ENCODE peak calls at places on chromosome 14, in four cellular contexts. One of them, this sample, is unnamed. For H3K36me3, the result is how much of the 10 kb centered on the place peaks cover.

GRCh38 chr14:93723001-93723400 is 65.3 kb downstream of the PRIMA1 start:
- DNase-seq in HepG2: no peak
- DNase-seq in H1: no peak
- DNase-seq in HCT116: no peak
- DNase-seq in this sample: no peak

GRCh38 chr14:101727611-101728010 is 33.9 kb upstream of the PPP2R5C start:
- DNase-seq in HCT116: no peak
- DNase-seq in H1: no peak
- DNase-seq in HepG2: no peak
- DNase-seq in this sample: no peak

GRCh38 chr14:91409991-91410401 is 7.6 kb downstream of the CCDC88C start:
- DNase-seq in HCT116: no peak
- DNase-seq in H1: no peak
- DNase-seq in HepG2: no peak
- DNase-seq in this sample: no peak

GRCh38 chr14:89915114-89915878 is 39.2 kb downstream of the EFCAB11 start:
- DNase-seq in HepG2: peak
- DNase-seq in H1: peak
- DNase-seq in HCT116: peak
- DNase-seq in this sample: peak

GRCh38 chr14:60738843-60739508 is 4.4 kb downstream of the MNAT1 start:
- DNase-seq in HCT116: no peak
- DNase-seq in HepG2: no peak
- DNase-seq in H1: no peak
- DNase-seq in this sample: no peak

GRCh38 chr14:94345344-94346072 is 22.4 kb upstream of the SERPINA6 start:
- DNase-seq in HepG2: peak
- DNase-seq in HCT116: peak
- DNase-seq in H1: no peak
- DNase-seq in this sample: no peak

GRCh38 chr14:76761198-76761848 is at the start of gene VASH1:
- DNase-seq in HCT116: peak
- DNase-seq in H1: peak
- DNase-seq in HepG2: no peak
- DNase-seq in this sample: no peak

GRCh38 chr14:102155150-102155549 is 15.5 kb downstream of the WDR20 start:
- DNase-seq in HCT116: no peak
- DNase-seq in HepG2: peak
- DNase-seq in H1: no peak
- DNase-seq in this sample: no peak

GRCh38 chr14:55160989-55161388 is 30.4 kb downstream of the DLGAP5 start:
- DNase-seq in H1: no peak
- DNase-seq in HepG2: peak
- DNase-seq in HCT116: peak
- DNase-seq in this sample: no peak

GRCh38 chr14:22594156-22594716 is 3.9 kb upstream of the ABHD4 start:
- DNase-seq in HepG2: no peak
- DNase-seq in H1: no peak
- DNase-seq in HCT116: no peak
- DNase-seq in this sample: no peak

GRCh38 chr14:24915958-24916595 is 133.9 kb downstream of the STXBP6 start:
- DNase-seq in HCT116: no peak
- DNase-seq in H1: no peak
- DNase-seq in HepG2: no peak
- DNase-seq in this sample: no peak

GRCh38 chr14:58177125-58177524 is 22.8 kb upstream of the ACTR10 start:
- DNase-seq in HCT116: no peak
- DNase-seq in H1: no peak
- DNase-seq in HepG2: no peak
- DNase-seq in this sample: no peak

GRCh38 chr14:52877628-52878027 is 73.2 kb downstream of the FERMT2 start:
- DNase-seq in H1: no peak
- DNase-seq in HCT116: no peak
- DNase-seq in HepG2: no peak
- DNase-seq in this sample: no peak

GRCh38 chr14:46574236-46574970 is 77.2 kb downstream of the RPL10L start:
- DNase-seq in HCT116: no peak
- DNase-seq in HepG2: no peak
- DNase-seq in H1: no peak
- DNase-seq in this sample: no peak

GRCh38 chr14:52049721-52050588 is 18.9 kb downstream of the NID2 start:
- DNase-seq in HepG2: peak
- DNase-seq in H1: no peak
- DNase-seq in HCT116: no peak
- DNase-seq in this sample: no peak

GRCh38 chr14:90368946-90369721 is 27.7 kb upstream of the CALM1 start:
- DNase-seq in HCT116: peak
- DNase-seq in HepG2: peak
- DNase-seq in H1: no peak
- DNase-seq in this sample: no peak

GRCh38 chr14:100618763-100619320 is 31.6 kb upstream of the BEGAIN start:
- DNase-seq in HCT116: no peak
- DNase-seq in H1: no peak
- DNase-seq in HepG2: no peak
- DNase-seq in this sample: no peak

GRCh38 chr14:62117718-62118164 is 355.5 kb downstream of the SNAPC1 start:
- DNase-seq in HepG2: no peak
- DNase-seq in HCT116: no peak
- DNase-seq in H1: no peak
- DNase-seq in this sample: no peak

GRCh38 chr14:59374048-59374447 is 91.1 kb downstream of the GPR135 start:
- DNase-seq in H1: no peak
- DNase-seq in HCT116: no peak
- DNase-seq in HepG2: peak
- DNase-seq in this sample: no peak

GRCh38 chr14:28344381-28344780 is 422.2 kb upstream of the FOXG1 start:
- DNase-seq in HCT116: no peak
- DNase-seq in HepG2: no peak
- DNase-seq in H1: no peak
- DNase-seq in this sample: no peak

GRCh38 chr14:98953544-98954346 is 318.3 kb downstream of the BCL11B start:
- DNase-seq in H1: peak
- DNase-seq in HepG2: no peak
- DNase-seq in HCT116: no peak
- DNase-seq in this sample: no peak

GRCh38 chr14:102055181-102055901 is 31.5 kb downstream of the HSP90AA1 start:
- DNase-seq in H1: peak
- DNase-seq in HepG2: peak
- DNase-seq in HCT116: no peak
- DNase-seq in this sample: no peak

GRCh38 chr14:55249423-55249822 is 21.8 kb upstream of the FBXO34 start:
- DNase-seq in H1: no peak
- DNase-seq in HCT116: no peak
- DNase-seq in HepG2: no peak
- DNase-seq in this sample: no peak

GRCh38 chr14:59086241-59086899 is 102.1 kb upstream of the DAAM1 start:
- DNase-seq in H1: no peak
- DNase-seq in HepG2: no peak
- DNase-seq in HCT116: no peak
- DNase-seq in this sample: no peak

GRCh38 chr14:96434040-96434439 is 42.1 kb downstream of the AK7 start:
- DNase-seq in HepG2: no peak
- DNase-seq in H1: no peak
- DNase-seq in HCT116: no peak
- DNase-seq in this sample: no peak

GRCh38 chr14:71551291-71551955 is 380.8 kb upstream of the RGS6 start:
- DNase-seq in HCT116: no peak
- DNase-seq in H1: no peak
- DNase-seq in HepG2: no peak
- DNase-seq in this sample: no peak
- TF ChIP-seq YY1 in HCT116: no peak
- TF ChIP-seq YY1 in H1: no peak
- TF ChIP-seq YY1 in HepG2: no peak
- TF ChIP-seq YY1 in this sample: no peak

DNA sequence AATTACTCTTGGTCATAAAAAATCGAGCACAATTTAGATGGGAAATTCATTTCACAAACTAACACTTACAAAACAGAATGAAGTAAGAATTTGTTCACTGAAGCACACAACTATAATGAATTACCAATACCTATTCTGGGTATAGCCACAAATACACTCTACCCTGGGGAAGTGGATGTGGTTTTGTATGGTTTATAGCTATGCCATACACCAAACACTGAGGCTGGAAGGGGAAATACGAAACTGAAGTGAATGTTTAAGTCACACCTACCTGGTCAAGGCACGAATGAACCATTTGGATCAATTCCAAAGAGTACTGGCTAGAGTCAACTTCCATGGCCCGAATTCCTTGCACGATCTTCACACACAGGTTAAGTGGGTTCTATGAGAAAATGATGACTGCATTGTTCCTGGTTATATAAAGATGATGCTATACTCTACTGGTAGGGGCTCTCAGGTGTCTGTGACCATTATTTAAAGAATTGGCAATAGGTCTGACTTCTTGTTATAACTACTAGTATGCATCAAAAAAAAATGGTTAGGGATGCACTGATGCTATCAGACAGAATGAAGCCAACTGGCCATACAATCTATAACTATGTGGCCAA is 12.8 kb downstream of the NEK9 start:
- DNase-seq in HepG2: no peak
- DNase-seq in H1: no peak
- DNase-seq in HCT116: no peak
- DNase-seq in this sample: no peak
- H3K36me3 ChIP-seq in HepG2: half or more
- H3K36me3 ChIP-seq in H1: under half
- H3K36me3 ChIP-seq in HCT116: under half
- H3K36me3 ChIP-seq in this sample: half or more

GRCh38 chr14:70011098-70011497 is 131.9 kb downstream of the SMOC1 start:
- DNase-seq in HepG2: no peak
- DNase-seq in HCT116: no peak
- DNase-seq in H1: no peak
- DNase-seq in this sample: no peak
- TF ChIP-seq YY1 in HepG2: no peak
- TF ChIP-seq YY1 in HCT116: no peak
- TF ChIP-seq YY1 in H1: no peak
- TF ChIP-seq YY1 in this sample: no peak

DNA sequence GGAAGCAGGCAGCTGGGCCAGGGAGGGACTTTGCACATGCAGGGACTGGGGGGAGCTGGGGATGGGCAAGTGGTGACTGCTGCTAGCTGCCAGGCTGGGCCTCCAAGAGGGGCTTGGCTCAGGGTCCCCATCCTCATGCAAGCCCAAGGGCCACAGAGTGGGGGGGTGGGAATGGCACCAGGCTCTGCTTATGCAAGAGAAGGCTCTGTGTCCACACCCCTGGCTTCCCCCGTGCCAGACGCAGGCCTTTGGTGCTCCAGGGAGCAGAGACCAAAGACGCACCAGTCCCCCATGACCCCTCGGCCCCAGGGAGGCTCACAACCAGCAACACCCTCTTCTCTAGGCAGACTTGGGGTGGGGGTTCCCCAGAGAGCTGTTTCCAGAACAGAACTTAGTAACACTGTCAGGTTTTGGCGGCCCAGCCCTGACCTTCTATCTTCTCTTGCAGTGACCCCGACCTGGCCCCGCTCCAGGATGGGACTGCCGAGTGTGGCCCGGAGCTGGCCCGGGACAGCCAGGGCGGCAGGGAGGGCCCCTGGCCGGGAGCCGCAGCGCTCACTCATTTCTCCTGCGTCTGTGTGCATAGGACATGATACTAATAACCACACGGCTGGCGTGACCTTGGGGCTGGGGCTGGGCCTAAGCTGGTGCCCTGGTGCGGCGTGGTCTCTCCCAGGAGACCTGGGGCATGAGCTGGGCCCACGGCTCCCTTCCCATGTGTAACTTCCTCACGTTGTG is 14.3 kb downstream of the XRCC3 start:
- DNase-seq in HCT116: no peak
- DNase-seq in H1: no peak
- DNase-seq in HepG2: no peak
- DNase-seq in this sample: no peak
- H3K36me3 ChIP-seq in HCT116: under half
- H3K36me3 ChIP-seq in H1: under half
- H3K36me3 ChIP-seq in HepG2: under half
- H3K36me3 ChIP-seq in this sample: half or more

DNA sequence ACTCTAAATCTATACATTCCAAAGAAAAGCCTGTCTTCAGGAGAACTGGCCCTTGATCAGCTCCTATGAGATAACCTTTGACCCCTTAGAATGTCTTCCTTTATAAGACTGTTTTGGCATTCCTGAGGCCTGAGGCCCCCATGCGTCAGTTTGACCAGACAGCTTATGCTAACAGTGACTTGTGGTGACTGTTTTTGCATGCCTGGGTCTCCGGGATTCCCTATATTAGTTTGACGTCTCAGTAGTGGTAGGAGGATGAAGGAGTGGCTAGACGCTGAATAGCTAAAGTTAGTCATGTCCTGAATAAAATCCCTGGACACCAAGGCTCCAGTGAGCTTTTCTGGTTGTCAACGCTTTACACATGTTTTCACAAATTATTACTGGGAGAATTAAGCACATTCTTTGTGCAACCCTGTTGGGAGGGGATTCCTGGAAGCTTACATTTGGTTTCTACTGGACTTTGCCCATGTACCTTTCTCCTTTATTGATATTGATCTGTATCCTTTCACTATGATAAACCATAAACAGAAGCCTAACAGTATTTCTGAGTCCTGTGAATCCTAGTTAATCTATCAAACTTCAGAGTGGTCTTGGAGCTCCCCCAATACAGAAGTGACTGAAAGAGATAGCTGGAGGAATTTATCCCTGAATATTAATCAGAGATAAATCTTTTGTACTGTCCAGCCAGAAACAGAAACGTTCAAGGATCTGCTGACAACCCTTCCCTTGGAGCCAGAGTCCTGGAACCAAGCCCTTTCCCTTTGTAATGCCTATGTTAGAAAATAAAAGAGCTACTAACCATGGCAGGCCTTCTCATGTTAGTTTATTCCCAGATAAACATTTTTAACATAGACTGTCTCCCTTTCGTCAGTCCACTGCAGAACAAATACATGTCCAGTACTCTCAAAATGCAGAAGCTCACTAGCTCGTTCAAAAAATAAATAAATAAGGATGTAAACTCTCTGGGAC is 479.2 kb downstream of the RPS29 start:
- DNase-seq in H1: no peak
- DNase-seq in HCT116: no peak
- DNase-seq in HepG2: no peak
- DNase-seq in this sample: no peak
- TF ChIP-seq YY1 in H1: no peak
- TF ChIP-seq YY1 in HCT116: no peak
- TF ChIP-seq YY1 in HepG2: no peak
- TF ChIP-seq YY1 in this sample: no peak